ENCODE peak calls at places on chromosomes 2 and 18, in four cellular contexts. P, L, U and W are unnamed samples.

GRCh38 chr2:189685540-189686229 is 11.2 kb downstream of the ANKAR start:
- DNase-seq in L (no peak), U (no peak), P (peak), W (peak)

GRCh38 chr2:239089884-239090283 is 242.0 kb downstream of the TWIST2 start:
- DNase-seq in U (no peak), P (no peak), L (no peak), W (no peak)

GRCh38 chr2:128345436-128346165 is 26.9 kb upstream of the HS6ST1 start:
- DNase-seq in P (no peak), U (no peak), L (no peak), W (no peak)

GRCh38 chr18:31116853-31117595 is 14.8 kb upstream of the DSC2 start:
- DNase-seq in L (no peak), U (no peak), P (no peak), W (no peak)

GRCh38 chr2:68643011-68643873 is at the start of gene PROKR1:
- DNase-seq in L (peak), P (peak), U (no peak), W (peak)

GRCh38 chr2:104919127-104919526 is 65.2 kb downstream of the POU3F3 start:
- DNase-seq in P (peak), U (peak), L (peak), W (peak)

GRCh38 chr18:57497372-57498294 is 62.5 kb downstream of the ONECUT2 start:
- DNase-seq in U (no peak), L (no peak), P (peak), W (no peak)

GRCh38 chr2:165016772-165017411 is 61.6 kb upstream of the SLC38A11 start:
- DNase-seq in P (peak), L (peak), U (peak), W (peak)

GRCh38 chr18:58241877-58242276 is 197.9 kb downstream of the NEDD4L start:
- DNase-seq in U (peak), P (peak), L (no peak), W (no peak)

GRCh38 chr2:219688560-219689445 is 61.4 kb downstream of the SLC4A3 start:
- DNase-seq in U (no peak), L (peak), P (peak), W (peak)

GRCh38 chr18:58856881-58857280 is 7.8 kb upstream of the ZNF532 start:
- DNase-seq in P (peak), U (no peak), L (peak), W (peak)

GRCh38 chr2:181393472-181393871 is 63.7 kb upstream of the ITGA4 start:
- DNase-seq in L (peak), U (peak), P (peak), W (peak)

GRCh38 chr18:10950080-10950875 is 199.1 kb downstream of the PIEZO2 start:
- DNase-seq in P (no peak), U (no peak), L (no peak), W (no peak)

GRCh38 chr2:92326-92725 is 46.0 kb upstream of the FAM110C start:
- DNase-seq in L (no peak), P (peak), U (no peak), W (no peak)

GRCh38 chr2:2842466-2842865 is 511.4 kb upstream of the MYT1L start:
- DNase-seq in P (no peak), U (no peak), L (no peak), W (no peak)

GRCh38 chr2:240367721-240368120 is 67.7 kb upstream of the GPC1 start:
- DNase-seq in L (no peak), P (no peak), U (no peak), W (no peak)

GRCh38 chr2:189179607-189179979 is at the start of gene COL5A2:
- DNase-seq in U (no peak), P (peak), L (no peak), W (no peak)

GRCh38 chr2:9896216-9896615 is 52.9 kb downstream of the TAF1B start:
- DNase-seq in P (no peak), L (no peak), U (no peak), W (no peak)

GRCh38 chr2:218859556-218859993 is at the start of gene WNT6:
- DNase-seq in U (no peak), L (no peak), P (no peak), W (no peak)

GRCh38 chr2:179981085-179981484 is 26.0 kb downstream of the CWC22 start:
- DNase-seq in U (peak), P (peak), L (no peak), W (no peak)

GRCh38 chr18:75247041-75247551 is 36.5 kb downstream of the TSHZ1 start:
- DNase-seq in U (peak), P (peak), L (no peak), W (no peak)

GRCh38 chr18:58536534-58537271 is 92.2 kb downstream of the ALPK2 start:
- DNase-seq in L (no peak), U (no peak), P (no peak), W (no peak)

GRCh38 chr2:211144078-211144477 is 587.7 kb downstream of the CPS1 start:
- DNase-seq in P (peak), U (no peak), L (no peak), W (no peak)

GRCh38 chr18:46169464-46169941 is 65.3 kb downstream of the HAUS1 start:
- DNase-seq in L (no peak), P (peak), U (no peak), W (no peak)

GRCh38 chr2:205612661-205613060 is 69.6 kb upstream of the NRP2 start:
- DNase-seq in U (no peak), P (no peak), L (no peak), W (no peak)

GRCh38 chr18:46250084-46250811 is 146.1 kb downstream of the HAUS1 start:
- DNase-seq in P (peak), L (peak), U (no peak), W (peak)

GRCh38 chr2:120669121-120669952 is 66.3 kb upstream of the GLI2 start:
- DNase-seq in L (peak), U (peak), P (peak), W (peak)

GRCh38 chr2:54549912-54550518 is 93.9 kb downstream of the SPTBN1 start:
- DNase-seq in L (no peak), U (no peak), P (peak), W (peak)

GRCh38 chr2:191811807-191812602 is 34.9 kb downstream of the CAVIN2 start:
- DNase-seq in P (peak), U (peak), L (peak), W (peak)

GRCh38 chr2:240465765-240466578 is 30.5 kb downstream of the GPC1 start:
- DNase-seq in U (no peak), P (no peak), L (no peak), W (no peak)

GRCh38 chr18:69758458-69758857 is 189.2 kb downstream of the CD226 start:
- DNase-seq in L (no peak), U (no peak), P (peak), W (no peak)

GRCh38 chr2:136319227-136319626 is 201.3 kb upstream of the CXCR4 start:
- DNase-seq in P (no peak), U (no peak), L (no peak), W (no peak)

GRCh38 chr2:156769802-156770201 is 333.6 kb downstream of the GPD2 start:
- DNase-seq in U (no peak), P (no peak), L (no peak), W (no peak)

GRCh38 chr2:61853086-61853847 is 593 bp downstream of the FAM161A start:
- DNase-seq in L (peak), U (peak), P (peak), W (peak)

GRCh38 chr18:69257861-69258458 is 142.7 kb upstream of the DOK6 start:
- DNase-seq in U (no peak), P (peak), L (no peak), W (no peak)

GRCh38 chr2:187364696-187365095 is 83.4 kb downstream of the CALCRL start:
- DNase-seq in P (no peak), U (no peak), L (no peak), W (no peak)

GRCh38 chr18:23951206-23951605 is 63.3 kb upstream of the TTC39C start:
- DNase-seq in U (no peak), P (no peak), L (no peak), W (no peak)